ENCODE peak calls at places on chromosomes 13 and 19, in four cellular contexts. One of them, this sample, is unnamed.

GRCh38 chr19:7931221-7932061 is 5.5 kb upstream of the CTXN1 start:
- DNase-seq in HS-5: no peak
- DNase-seq in MV-4-11: no peak
- DNase-seq in Ammon's horn: no peak
- DNase-seq in this sample: no peak

GRCh38 chr13:113652404-113653263 is 5.4 kb downstream of the ATP4B start:
- DNase-seq in MV-4-11: no peak
- DNase-seq in HS-5: no peak
- DNase-seq in Ammon's horn: no peak
- DNase-seq in this sample: no peak

GRCh38 chr19:48659768-48660167 is 13.0 kb downstream of the NTN5 start:
- DNase-seq in MV-4-11: peak; percentile 40
- DNase-seq in HS-5: no peak
- DNase-seq in Ammon's horn: no peak
- DNase-seq in this sample: peak; percentile 71

GRCh38 chr13:108176685-108177274 is 38.6 kb downstream of the LIG4 start:
- DNase-seq in Ammon's horn: peak; percentile 6
- DNase-seq in HS-5: no peak
- DNase-seq in MV-4-11: no peak
- DNase-seq in this sample: peak; percentile 24

GRCh38 chr13:97367016-97367415 is 67.0 kb upstream of the RAP2A start:
- DNase-seq in HS-5: no peak
- DNase-seq in Ammon's horn: peak; percentile 70
- DNase-seq in MV-4-11: peak; percentile 75
- DNase-seq in this sample: peak; percentile 79

GRCh38 chr13:114076329-114076761 is 56.1 kb downstream of the RASA3 start:
- DNase-seq in HS-5: no peak
- DNase-seq in MV-4-11: no peak
- DNase-seq in Ammon's horn: peak; percentile 8
- DNase-seq in this sample: no peak

GRCh38 chr13:27022571-27023311 is 148.9 kb downstream of the USP12 start:
- DNase-seq in HS-5: no peak
- DNase-seq in Ammon's horn: peak; percentile 70
- DNase-seq in MV-4-11: no peak
- DNase-seq in this sample: peak; percentile 84

GRCh38 chr13:74651121-74651520 is 516.9 kb upstream of the KLF12 start:
- DNase-seq in HS-5: no peak
- DNase-seq in MV-4-11: no peak
- DNase-seq in Ammon's horn: no peak
- DNase-seq in this sample: no peak

GRCh38 chr19:2627319-2627829 is 75.1 kb downstream of the GNG7 start:
- DNase-seq in HS-5: peak; percentile 89
- DNase-seq in Ammon's horn: peak; percentile 79
- DNase-seq in MV-4-11: peak; percentile 73
- DNase-seq in this sample: peak; percentile 60

GRCh38 chr13:105773887-105774538 is 761.4 kb downstream of the EFNB2 start:
- DNase-seq in MV-4-11: no peak
- DNase-seq in Ammon's horn: no peak
- DNase-seq in HS-5: no peak
- DNase-seq in this sample: no peak

GRCh38 chr19:57641715-57642234 is 8.8 kb downstream of the ZNF211 start:
- DNase-seq in MV-4-11: no peak
- DNase-seq in HS-5: no peak
- DNase-seq in Ammon's horn: no peak
- DNase-seq in this sample: no peak

GRCh38 chr19:47447470-47448359 is 24.0 kb downstream of the SLC8A2 start:
- DNase-seq in HS-5: no peak
- DNase-seq in Ammon's horn: peak; percentile 42
- DNase-seq in MV-4-11: peak; percentile 22
- DNase-seq in this sample: peak; percentile 54

This sample was measured in pons.